ENCODE peak calls at places on chromosomes 3 and 15, in four cellular contexts. O is GF-D8, Z is HEK293T, W is GM23338. S is an unnamed sample.

GRCh38 chr15:68700395-68701123 is 120.1 kb downstream of the ANP32A start:
- DNase-seq in O (no peak), Z (peak), W (peak), S (peak)

GRCh38 chr15:99101501-99101900 is 3.4 kb upstream of the SYNM start:
- DNase-seq in O (no peak), Z (no peak), W (no peak), S (no peak)

GRCh38 chr15:97141360-97141759 is 810.9 kb downstream of the NR2F2 start:
- DNase-seq in O (no peak), Z (no peak), W (no peak), S (no peak)

GRCh38 chr3:21036888-21037287 is 714.1 kb downstream of the ZNF385D start:
- DNase-seq in O (no peak), Z (no peak), W (no peak), S (no peak)

GRCh38 chr3:152300029-152300764 is 31.5 kb downstream of the MBNL1 start:
- DNase-seq in O (no peak), Z (no peak), W (no peak), S (no peak)

GRCh38 chr15:91611924-91612323 is 241.6 kb upstream of the SLCO3A1 start:
- DNase-seq in O (no peak), Z (no peak), W (no peak), S (no peak)

GRCh38 chr3:171419457-171419856 is 40.7 kb downstream of the TNIK start:
- DNase-seq in O (no peak), Z (no peak), W (no peak), S (no peak)

GRCh38 chr3:188272481-188273372 is 118.8 kb downstream of the LPP start:
- DNase-seq in O (no peak), Z (no peak), W (no peak), S (no peak)

GRCh38 chr3:68059628-68060027 is 405.2 kb upstream of the SUCLG2 start:
- DNase-seq in O (no peak), Z (no peak), W (no peak), S (no peak)

GRCh38 chr15:62777657-62778056 is 264.9 kb upstream of the TPM1 start:
- DNase-seq in O (no peak), Z (no peak), W (no peak), S (no peak)

GRCh38 chr3:187368251-187368733 is at the start of gene RTP4:
- DNase-seq in O (no peak), Z (no peak), W (no peak), S (no peak)

GRCh38 chr15:88574646-88575045 is 28.2 kb upstream of the DET1 start:
- DNase-seq in O (no peak), Z (no peak), W (peak), S (no peak)

GRCh38 chr3:46124216-46125143 is 83.6 kb downstream of the CCR1 start:
- DNase-seq in O (peak), Z (no peak), W (no peak), S (no peak)

GRCh38 chr3:152269423-152270144 is 855 bp downstream of the MBNL1 start:
- DNase-seq in O (peak), Z (peak), W (peak), S (peak)

GRCh38 chr3:112640333-112640863 is 545 bp downstream of the CCDC80 start:
- DNase-seq in O (no peak), Z (no peak), W (no peak), S (peak)

GRCh38 chr3:194007598-194008337 is 128.2 kb upstream of the HES1 start:
- DNase-seq in O (no peak), Z (no peak), W (no peak), S (no peak)

GRCh38 chr15:63018639-63019038 is 23.9 kb upstream of the TPM1 start:
- DNase-seq in O (no peak), Z (no peak), W (no peak), S (no peak)

S was measured in H7.